ENCODE peak calls at places on chromosomes 13 and 19, in seven cellular contexts. One of them, this sample, is unnamed.

GRCh38 chr13:106122234-106122633 is 413.2 kb downstream of the EFNB2 start:
- DNase-seq in IMR-90: no peak
- DNase-seq in K562: no peak
- DNase-seq in endothelial cell of umbilical vein: no peak
- DNase-seq in GM12878: no peak
- DNase-seq in H1: no peak
- DNase-seq in HepG2: no peak
- DNase-seq in this sample: no peak

GRCh38 chr13:96539791-96540190 is 449.9 kb downstream of the HS6ST3 start:
- DNase-seq in IMR-90: no peak
- DNase-seq in K562: no peak
- DNase-seq in endothelial cell of umbilical vein: no peak
- DNase-seq in GM12878: no peak
- DNase-seq in H1: no peak
- DNase-seq in HepG2: no peak
- DNase-seq in this sample: no peak

GRCh38 chr13:112690242-112690943 is 555 bp downstream of the ATP11A start:
- DNase-seq in IMR-90: peak; percentile 44
- DNase-seq in K562: peak; percentile 38
- DNase-seq in endothelial cell of umbilical vein: peak; percentile 24
- DNase-seq in GM12878: no peak
- DNase-seq in H1: no peak
- DNase-seq in HepG2: no peak
- DNase-seq in this sample: no peak

GRCh38 chr19:45558399-45558878 is 26.2 kb downstream of the OPA3 start:
- DNase-seq in IMR-90: peak; percentile 33
- DNase-seq in K562: peak; percentile 84
- DNase-seq in endothelial cell of umbilical vein: peak; percentile 46
- DNase-seq in GM12878: no peak
- DNase-seq in H1: peak; percentile 79
- DNase-seq in HepG2: peak; percentile 73
- DNase-seq in this sample: peak; percentile 81

GRCh38 chr13:91513790-91514189 is 115.4 kb downstream of the GPC5 start:
- DNase-seq in IMR-90: no peak
- DNase-seq in K562: no peak
- DNase-seq in endothelial cell of umbilical vein: no peak
- DNase-seq in GM12878: no peak
- DNase-seq in H1: no peak
- DNase-seq in HepG2: no peak
- DNase-seq in this sample: no peak

GRCh38 chr19:33388817-33389573 is 15.5 kb downstream of the CEBPG start:
- DNase-seq in IMR-90: no peak
- DNase-seq in K562: no peak
- DNase-seq in endothelial cell of umbilical vein: no peak
- DNase-seq in GM12878: no peak
- DNase-seq in H1: peak; percentile 45
- DNase-seq in HepG2: no peak
- DNase-seq in this sample: no peak

GRCh38 chr13:48580185-48580803 is 47.4 kb upstream of the RCBTB2 start:
- DNase-seq in IMR-90: peak; percentile 56
- DNase-seq in K562: peak; percentile 59
- DNase-seq in endothelial cell of umbilical vein: peak; percentile 87
- DNase-seq in GM12878: no peak
- DNase-seq in H1: peak; percentile 83
- DNase-seq in HepG2: peak; percentile 52
- DNase-seq in this sample: peak; percentile 45

GRCh38 chr19:8526345-8527062 is 12.5 kb upstream of the ZNF414 start:
- DNase-seq in IMR-90: peak; percentile 88
- DNase-seq in K562: peak; percentile 92
- DNase-seq in endothelial cell of umbilical vein: peak; percentile 92
- DNase-seq in GM12878: no peak
- DNase-seq in H1: peak; percentile 97
- DNase-seq in HepG2: peak; percentile 87
- DNase-seq in this sample: peak; percentile 75

GRCh38 chr13:61086052-61086451 is 329.6 kb downstream of the PCDH20 start:
- DNase-seq in IMR-90: no peak
- DNase-seq in K562: no peak
- DNase-seq in endothelial cell of umbilical vein: no peak
- DNase-seq in GM12878: no peak
- DNase-seq in H1: no peak
- DNase-seq in HepG2: no peak
- DNase-seq in this sample: no peak

GRCh38 chr13:70523622-70524021 is 415.4 kb upstream of the KLHL1 start:
- DNase-seq in IMR-90: no peak
- DNase-seq in K562: no peak
- DNase-seq in endothelial cell of umbilical vein: no peak
- DNase-seq in GM12878: no peak
- DNase-seq in H1: no peak
- DNase-seq in HepG2: no peak
- DNase-seq in this sample: no peak

GRCh38 chr13:114148521-114148855 is 16.1 kb upstream of the RASA3 start:
- DNase-seq in IMR-90: no peak
- DNase-seq in K562: no peak
- DNase-seq in endothelial cell of umbilical vein: no peak
- DNase-seq in GM12878: peak; percentile 74
- DNase-seq in H1: no peak
- DNase-seq in HepG2: no peak
- DNase-seq in this sample: no peak

GRCh38 chr13:113860579-113861432 is 3.1 kb downstream of the GAS6 start:
- DNase-seq in IMR-90: no peak
- DNase-seq in K562: peak; percentile 77
- DNase-seq in endothelial cell of umbilical vein: peak; percentile 41
- DNase-seq in GM12878: no peak
- DNase-seq in H1: peak; percentile 78
- DNase-seq in HepG2: no peak
- DNase-seq in this sample: no peak

GRCh38 chr13:45015300-45015699 is 26.0 kb downstream of the GPALPP1 start:
- DNase-seq in IMR-90: peak; percentile 73
- DNase-seq in K562: no peak
- DNase-seq in endothelial cell of umbilical vein: peak; percentile 12
- DNase-seq in GM12878: no peak
- DNase-seq in H1: no peak
- DNase-seq in HepG2: no peak
- DNase-seq in this sample: no peak

GRCh38 chr13:113086991-113087922 is 18.3 kb upstream of the F7 start:
- DNase-seq in IMR-90: no peak
- DNase-seq in K562: no peak
- DNase-seq in endothelial cell of umbilical vein: no peak
- DNase-seq in GM12878: no peak
- DNase-seq in H1: no peak
- DNase-seq in HepG2: no peak
- DNase-seq in this sample: no peak

GRCh38 chr19:719081-719512 is 10.4 kb downstream of the PALM start:
- DNase-seq in IMR-90: no peak
- DNase-seq in K562: peak; percentile 47
- DNase-seq in endothelial cell of umbilical vein: no peak
- DNase-seq in GM12878: no peak
- DNase-seq in H1: peak; percentile 60
- DNase-seq in HepG2: peak; percentile 39
- DNase-seq in this sample: no peak

GRCh38 chr19:50728084-50728737 is 5.0 kb downstream of the CLEC11A start:
- DNase-seq in IMR-90: peak; percentile 75
- DNase-seq in K562: peak; percentile 99
- DNase-seq in endothelial cell of umbilical vein: peak; percentile 86
- DNase-seq in GM12878: no peak
- DNase-seq in H1: peak; percentile 95
- DNase-seq in HepG2: peak; percentile 20
- DNase-seq in this sample: no peak

GRCh38 chr13:31160857-31161582 is 684 bp downstream of the HSPH1 start:
- DNase-seq in IMR-90: peak; percentile 75
- DNase-seq in K562: peak; percentile 68
- DNase-seq in endothelial cell of umbilical vein: peak; percentile 74
- DNase-seq in GM12878: peak; percentile 37
- DNase-seq in H1: peak; percentile 58
- DNase-seq in HepG2: peak; percentile 31
- DNase-seq in this sample: no peak

GRCh38 chr19:16067205-16067938 is 8.9 kb upstream of the TPM4 start:
- DNase-seq in IMR-90: peak; percentile 87
- DNase-seq in K562: no peak
- DNase-seq in endothelial cell of umbilical vein: peak; percentile 50
- DNase-seq in GM12878: no peak
- DNase-seq in H1: no peak
- DNase-seq in HepG2: no peak
- DNase-seq in this sample: peak; percentile 54

GRCh38 chr19:43526884-43527859 is at the start of gene ETHE1:
- DNase-seq in IMR-90: peak; percentile 31
- DNase-seq in K562: peak; percentile 87
- DNase-seq in endothelial cell of umbilical vein: peak; percentile 72
- DNase-seq in GM12878: no peak
- DNase-seq in H1: peak; percentile 92
- DNase-seq in HepG2: peak; percentile 44
- DNase-seq in this sample: no peak

GRCh38 chr19:43522929-43523328 is 4.1 kb downstream of the ETHE1 start:
- DNase-seq in IMR-90: no peak
- DNase-seq in K562: no peak
- DNase-seq in endothelial cell of umbilical vein: no peak
- DNase-seq in GM12878: no peak
- DNase-seq in H1: no peak
- DNase-seq in HepG2: no peak
- DNase-seq in this sample: no peak

GRCh38 chr19:43527860-43528622 is 1.0 kb upstream of the ETHE1 start:
- DNase-seq in IMR-90: no peak
- DNase-seq in K562: no peak
- DNase-seq in endothelial cell of umbilical vein: no peak
- DNase-seq in GM12878: no peak
- DNase-seq in H1: no peak
- DNase-seq in HepG2: no peak
- DNase-seq in this sample: no peak

GRCh38 chr19:43524922-43525835 is 1.8 kb downstream of the ETHE1 start:
- DNase-seq in IMR-90: peak; percentile 32
- DNase-seq in K562: no peak
- DNase-seq in endothelial cell of umbilical vein: peak; percentile 51
- DNase-seq in GM12878: peak; percentile 44
- DNase-seq in H1: peak; percentile 63
- DNase-seq in HepG2: peak; percentile 87
- DNase-seq in this sample: peak; percentile 57

DNA sequence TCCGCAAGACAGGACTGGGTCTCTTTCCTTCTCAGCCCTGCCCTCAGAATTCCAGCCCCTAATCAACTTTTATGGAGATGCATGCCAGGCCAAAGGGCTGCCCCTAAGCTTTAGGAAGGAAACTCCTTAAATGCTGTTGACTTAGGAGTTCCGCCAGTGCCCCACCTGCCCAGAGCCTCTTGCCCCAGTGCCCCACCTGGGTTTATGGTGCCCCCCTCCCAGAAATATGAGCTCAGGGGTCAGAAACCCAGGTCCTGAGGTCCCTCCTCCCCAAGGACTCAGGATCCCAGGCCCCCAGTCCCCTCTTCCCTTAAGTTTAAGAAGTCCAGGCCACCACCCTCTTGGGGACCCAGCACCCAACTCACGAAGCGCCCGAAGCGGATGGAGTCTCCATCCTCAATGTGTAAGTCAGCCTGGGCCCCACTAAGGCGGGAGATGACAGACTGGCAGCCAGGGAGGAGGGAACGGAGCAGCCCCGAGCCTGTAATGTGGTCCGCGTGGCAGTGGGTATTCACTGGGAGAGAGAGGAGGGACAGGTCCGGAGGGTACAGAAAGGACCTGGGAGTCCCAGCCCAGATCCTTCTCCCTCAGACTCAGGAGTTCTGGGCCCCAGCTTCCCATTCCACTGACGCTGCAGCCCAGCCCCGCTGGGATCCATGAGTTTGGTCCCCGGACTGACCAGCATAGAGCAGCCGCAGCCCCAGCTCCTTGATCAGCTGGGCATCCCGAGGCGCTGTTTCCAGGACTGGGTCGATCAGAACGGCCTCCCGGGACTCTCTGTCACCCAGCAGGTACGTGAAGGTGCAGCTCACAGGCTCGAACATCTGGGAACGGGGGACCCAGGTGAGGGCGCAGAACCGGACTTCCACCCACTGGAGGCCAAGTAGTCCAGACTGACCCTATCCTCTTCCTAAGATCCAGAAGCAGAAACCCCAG is 897 bp downstream of the ETHE1 start:
- DNase-seq in IMR-90: peak; percentile 9
- DNase-seq in K562: no peak
- DNase-seq in endothelial cell of umbilical vein: peak; percentile 29
- DNase-seq in GM12878: no peak
- DNase-seq in H1: peak; percentile 55
- DNase-seq in HepG2: no peak
- DNase-seq in this sample: no peak
- TF ChIP-seq POLR2A in IMR-90: no peak
- TF ChIP-seq POLR2A in K562: no peak
- TF ChIP-seq POLR2A in endothelial cell of umbilical vein: no peak
- TF ChIP-seq POLR2A in GM12878: no peak
- TF ChIP-seq POLR2A in H1: no peak
- TF ChIP-seq POLR2A in HepG2: no peak
- TF ChIP-seq POLR2A in this sample: no peak

DNA sequence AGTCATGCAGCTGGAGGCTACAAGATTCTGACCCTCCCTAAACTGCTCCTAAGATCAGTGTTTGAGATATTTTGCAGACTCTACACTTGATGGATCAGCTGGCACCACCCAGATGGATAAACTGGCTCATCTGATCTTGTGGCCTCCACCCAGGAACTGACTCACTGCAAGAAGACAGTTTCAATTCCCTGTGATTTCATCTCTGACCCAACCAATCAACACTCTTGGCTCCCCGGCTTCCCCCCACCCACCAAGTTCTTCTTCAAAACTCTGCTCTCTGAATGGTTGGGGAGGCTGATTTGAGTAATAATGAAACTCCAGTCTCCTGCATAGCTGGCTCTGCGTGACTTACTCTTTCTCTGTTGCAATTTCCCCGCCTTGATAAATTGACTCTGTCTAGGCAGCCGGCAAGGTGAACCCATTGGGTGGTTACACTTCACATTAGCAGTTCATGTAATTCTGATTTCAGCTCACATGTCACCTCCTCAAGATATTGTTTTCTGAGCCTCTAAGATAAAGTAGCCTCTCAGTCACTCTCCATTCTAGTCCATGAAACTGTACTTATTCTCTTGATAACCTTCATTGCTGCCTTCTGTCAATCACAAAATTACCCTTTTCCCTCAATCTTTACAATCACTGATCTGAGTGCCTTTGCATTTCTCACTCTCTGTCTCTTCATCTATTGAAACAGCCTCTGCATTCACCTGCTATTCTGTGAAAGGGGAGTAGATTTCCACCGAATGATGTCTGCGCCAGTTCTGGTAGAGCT is 9.9 kb upstream of the FPR3 start:
- DNase-seq in IMR-90: no peak
- DNase-seq in K562: peak; percentile 75
- DNase-seq in endothelial cell of umbilical vein: no peak
- DNase-seq in GM12878: peak; percentile 32
- DNase-seq in H1: no peak
- DNase-seq in HepG2: no peak
- DNase-seq in this sample: no peak
- H2AFZ ChIP-seq in IMR-90: no peak overlapping the region
- H2AFZ ChIP-seq in K562: peak overlapping the region; percentile 20
- H2AFZ ChIP-seq in endothelial cell of umbilical vein: no peak overlapping the region
- H2AFZ ChIP-seq in GM12878: no peak overlapping the region
- H2AFZ ChIP-seq in H1: no peak overlapping the region
- H2AFZ ChIP-seq in HepG2: no peak overlapping the region
- H2AFZ ChIP-seq in this sample: no peak overlapping the region

GRCh38 chr19:4922530-4923378 is 13.5 kb downstream of the UHRF1 start:
- DNase-seq in IMR-90: no peak
- DNase-seq in K562: no peak
- DNase-seq in endothelial cell of umbilical vein: no peak
- DNase-seq in GM12878: no peak
- DNase-seq in H1: no peak
- DNase-seq in HepG2: no peak
- DNase-seq in this sample: no peak
- H3K36me3 ChIP-seq in IMR-90: no peaks in the 10 kb centered on the region
- H3K36me3 ChIP-seq in K562: peaks cover 53% of the 10 kb centered on the region
- H3K36me3 ChIP-seq in endothelial cell of umbilical vein: no peaks in the 10 kb centered on the region
- H3K36me3 ChIP-seq in GM12878: peaks cover 3% of the 10 kb centered on the region
- H3K36me3 ChIP-seq in H1: no peaks in the 10 kb centered on the region
- H3K36me3 ChIP-seq in HepG2: peaks cover 3% of the 10 kb centered on the region
- H3K36me3 ChIP-seq in this sample: peaks cover 6% of the 10 kb centered on the region

GRCh38 chr13:99589575-99589974 is 88.3 kb downstream of the TM9SF2 start:
- DNase-seq in IMR-90: no peak
- DNase-seq in K562: no peak
- DNase-seq in endothelial cell of umbilical vein: no peak
- DNase-seq in GM12878: no peak
- DNase-seq in H1: no peak
- DNase-seq in HepG2: no peak
- DNase-seq in this sample: no peak
- TF ChIP-seq POLR2A in IMR-90: no peak
- TF ChIP-seq POLR2A in K562: no peak
- TF ChIP-seq POLR2A in endothelial cell of umbilical vein: no peak
- TF ChIP-seq POLR2A in GM12878: no peak
- TF ChIP-seq POLR2A in H1: no peak
- TF ChIP-seq POLR2A in HepG2: no peak
- TF ChIP-seq POLR2A in this sample: no peak